ENCODE peak calls at places on chromosomes 4 and X, in eight cellular contexts. D is hepatocyte, C is IMR-90, L is stomach, A is body of pancreas, U is AG04449, Z is cardiac muscle cell, V is GM12865. W is an unnamed sample.

GRCh38 chrX:129239371-129239770 is 283.9 kb downstream of the SMARCA1 start:
- DNase-seq in D (no peak), C (peak), L (no peak), A (no peak), U (no peak), Z (no peak), V (no peak), W (no peak)

GRCh38 chr4:15894923-15895411 is 43.6 kb downstream of the FGFBP1 start:
- DNase-seq in D (no peak), C (peak), L (no peak), A (no peak), U (no peak), Z (no peak), V (no peak), W (no peak)

GRCh38 chr4:83772680-83773079 is 236.8 kb downstream of the GPAT3 start:
- DNase-seq in D (no peak), C (peak), L (no peak), A (no peak), U (no peak), Z (no peak), V (no peak), W (no peak)

GRCh38 chr4:891747-892146 is 40.4 kb downstream of the GAK start:
- DNase-seq in D (no peak), C (no peak), L (no peak), A (no peak), U (no peak), Z (peak), V (peak), W (no peak)

GRCh38 chrX:127085939-127086338 is 266.4 kb downstream of the PRR32 start:
- DNase-seq in D (no peak), C (no peak), L (no peak), A (no peak), U (no peak), Z (no peak), V (no peak), W (no peak)

GRCh38 chr4:127982445-127982844 is 17.2 kb downstream of the ABHD18 start:
- DNase-seq in D (no peak), C (no peak), L (no peak), A (no peak), U (no peak), Z (no peak), V (no peak), W (no peak)

GRCh38 chr4:110614173-110614948 is 8.5 kb downstream of the PITX2 start:
- DNase-seq in D (no peak), C (no peak), L (no peak), A (no peak), U (no peak), Z (no peak), V (no peak), W (no peak)

GRCh38 chrX:110310896-110311295 is 7.0 kb downstream of the AMMECR1 start:
- DNase-seq in D (peak), C (no peak), L (no peak), A (no peak), U (no peak), Z (no peak), V (peak), W (no peak)

GRCh38 chr4:89137695-89138094 is 26.4 kb downstream of the TIGD2 start:
- DNase-seq in D (no peak), C (no peak), L (no peak), A (no peak), U (no peak), Z (no peak), V (no peak), W (no peak)

GRCh38 chrX:14697453-14697852 is 168.1 kb downstream of the GLRA2 start:
- DNase-seq in D (peak), C (no peak), L (peak), A (peak), U (no peak), Z (peak), V (peak), W (peak)

GRCh38 chrX:148659481-148659880 is 159.1 kb downstream of the AFF2 start:
- DNase-seq in D (no peak), C (no peak), L (no peak), A (no peak), U (no peak), Z (no peak), V (no peak), W (no peak)

GRCh38 chr4:110305455-110305854 is 107.0 kb upstream of the ELOVL6 start:
- DNase-seq in D (no peak), C (no peak), L (no peak), A (no peak), U (no peak), Z (no peak), V (no peak), W (no peak)

GRCh38 chr4:99845708-99846469 is 29.3 kb downstream of the DAPP1 start:
- DNase-seq in D (no peak), C (no peak), L (no peak), A (no peak), U (no peak), Z (no peak), V (peak), W (no peak)

GRCh38 chr4:23438764-23439163 is 451.1 kb downstream of the PPARGC1A start:
- DNase-seq in D (no peak), C (no peak), L (no peak), A (no peak), U (no peak), Z (no peak), V (no peak), W (no peak)

GRCh38 chrX:44536198-44536597 is 6.5 kb downstream of the FUNDC1 start:
- DNase-seq in D (no peak), C (no peak), L (no peak), A (no peak), U (no peak), Z (no peak), V (no peak), W (no peak)

GRCh38 chr4:30537462-30537861 is 182.7 kb upstream of the PCDH7 start:
- DNase-seq in D (peak), C (peak), L (no peak), A (no peak), U (no peak), Z (no peak), V (no peak), W (peak)

GRCh38 chr4:178198691-178199090 is 756.5 kb upstream of the AGA start:
- DNase-seq in D (no peak), C (peak), L (no peak), A (no peak), U (no peak), Z (peak), V (no peak), W (no peak)

GRCh38 chr4:122450847-122451246 is 5.7 kb downstream of the IL2 start:
- DNase-seq in D (peak), C (peak), L (no peak), A (no peak), U (peak), Z (peak), V (peak), W (peak)

GRCh38 chr4:53055274-53055673 is 193.2 kb downstream of the RASL11B start:
- DNase-seq in D (peak), C (peak), L (no peak), A (no peak), U (peak), Z (no peak), V (no peak), W (peak)

GRCh38 chrX:130994671-130995070 is 63.5 kb upstream of the ARHGAP36 start:
- DNase-seq in D (peak), C (peak), L (no peak), A (peak), U (no peak), Z (peak), V (peak), W (no peak)

GRCh38 chr4:40369437-40370278 is 34.5 kb downstream of the CHRNA9 start:
- DNase-seq in D (peak), C (no peak), L (no peak), A (no peak), U (no peak), Z (no peak), V (peak), W (no peak)

GRCh38 chr4:143616771-143617170 is 83.7 kb downstream of the FREM3 start:
- DNase-seq in D (no peak), C (no peak), L (no peak), A (no peak), U (no peak), Z (no peak), V (peak), W (peak)

GRCh38 chr4:40908702-40909362 is 159.1 kb downstream of the NSUN7 start:
- DNase-seq in D (peak), C (peak), L (peak), A (peak), U (peak), Z (peak), V (peak), W (peak)

GRCh38 chrX:1421433-1422134 is 29.7 kb upstream of the SLC25A6 start:
- DNase-seq in D (no peak), C (no peak), L (no peak), A (no peak), U (no peak), Z (no peak), V (no peak), W (no peak)

GRCh38 chr4:21596521-21596920 is 352.1 kb downstream of the KCNIP4 start:
- DNase-seq in D (peak), C (no peak), L (no peak), A (no peak), U (no peak), Z (no peak), V (no peak), W (no peak)

GRCh38 chr4:80492761-80493160 is 157.2 kb downstream of the CFAP299 start:
- DNase-seq in D (peak), C (no peak), L (peak), A (no peak), U (no peak), Z (no peak), V (peak), W (no peak)

GRCh38 chr4:101230806-101231426 is 116.4 kb downstream of the PPP3CA start:
- DNase-seq in D (no peak), C (peak), L (no peak), A (no peak), U (no peak), Z (no peak), V (no peak), W (no peak)

GRCh38 chrX:16278927-16279326 is 111.6 kb downstream of the MAGEB17 start:
- DNase-seq in D (no peak), C (no peak), L (peak), A (no peak), U (no peak), Z (no peak), V (peak), W (no peak)

GRCh38 chr4:3111461-3111860 is 37.0 kb downstream of the HTT start:
- DNase-seq in D (peak), C (peak), L (no peak), A (no peak), U (no peak), Z (no peak), V (no peak), W (no peak)

GRCh38 chr4:184477201-184477999 is 3.0 kb upstream of the IRF2 start:
- DNase-seq in D (peak), C (no peak), L (no peak), A (no peak), U (no peak), Z (no peak), V (no peak), W (no peak)

GRCh38 chrX:155132110-155132509 is 60.8 kb downstream of the BRCC3 start:
- DNase-seq in D (no peak), C (no peak), L (no peak), A (no peak), U (no peak), Z (no peak), V (no peak), W (no peak)
- H3K4me3 ChIP-seq in D (no peak), C (no peak), L (no peak), A (no peak), U (no peak), Z (no peak), V (no peak), W (no peak)

GRCh38 chr4:72886602-72887001 is 182.9 kb downstream of the COX18 start:
- DNase-seq in D (no peak), C (no peak), L (no peak), A (no peak), U (no peak), Z (peak), V (no peak), W (no peak)
- TF ChIP-seq CTCF in D (peak), C (peak), L (no peak), A (no peak), U (no peak), Z (peak), V (no peak), W (no peak)

GRCh38 chr4:103718993-103719319 is 829 bp downstream of the TACR3 start:
- DNase-seq in D (peak), C (no peak), L (no peak), A (no peak), U (no peak), Z (peak), V (no peak), W (no peak)

GRCh38 chr4:103720661-103721060 is 876 bp upstream of the TACR3 start:
- DNase-seq in D (no peak), C (no peak), L (no peak), A (no peak), U (no peak), Z (no peak), V (no peak), W (no peak)

GRCh38 chr4:103721251-103721650 is 1.5 kb upstream of the TACR3 start:
- DNase-seq in D (no peak), C (no peak), L (no peak), A (no peak), U (no peak), Z (no peak), V (no peak), W (no peak)

DNA sequence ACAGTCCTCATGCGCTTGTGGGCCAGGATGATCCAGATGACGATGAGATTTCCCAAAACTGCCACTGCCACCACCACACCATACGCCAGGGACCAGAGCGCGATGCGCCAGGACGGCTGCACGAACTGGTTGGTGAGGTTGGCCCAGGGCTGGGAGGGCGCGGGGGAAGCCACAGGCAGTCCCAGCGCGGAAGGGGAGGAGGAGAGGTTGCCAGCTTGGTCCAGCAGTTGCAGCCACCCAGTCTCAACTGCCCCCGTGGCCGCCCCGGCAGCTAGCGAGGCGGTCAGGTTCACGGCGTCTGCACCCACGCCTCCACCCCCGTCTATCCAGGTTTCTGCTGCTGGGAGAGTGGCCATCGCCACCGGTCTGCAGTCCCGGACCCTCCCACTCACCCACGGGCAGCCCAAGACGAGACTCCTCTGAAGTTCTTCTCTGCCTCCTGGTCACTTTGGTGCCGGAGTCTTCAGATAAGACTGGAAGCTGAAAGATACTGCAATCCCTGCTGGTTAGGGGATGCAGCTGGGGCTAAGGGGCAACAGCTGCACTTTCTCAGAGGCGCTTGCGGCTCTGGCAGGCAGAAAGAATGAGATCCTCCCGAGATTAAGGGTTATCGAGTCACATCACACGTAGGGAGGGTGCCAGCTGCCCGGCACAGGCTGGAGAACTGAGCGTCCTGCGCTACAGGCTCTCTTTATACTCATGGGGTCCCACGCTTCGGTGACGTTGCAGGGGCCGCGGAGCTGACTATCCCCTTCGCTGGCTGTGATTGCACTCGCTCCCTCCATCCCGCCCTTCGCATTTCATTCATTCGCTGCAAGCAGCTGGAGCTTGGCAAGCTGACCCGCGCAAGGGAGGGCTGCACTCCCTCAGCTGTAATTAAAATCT is at the start of gene TACR3:
- DNase-seq in D (peak), C (no peak), L (no peak), A (no peak), U (no peak), Z (peak), V (no peak), W (no peak)
- H3K4me3 ChIP-seq in D (peak), C (no peak), L (peak), A (no peak), U (no peak), Z (peak), V (no peak), W (no peak)

DNA sequence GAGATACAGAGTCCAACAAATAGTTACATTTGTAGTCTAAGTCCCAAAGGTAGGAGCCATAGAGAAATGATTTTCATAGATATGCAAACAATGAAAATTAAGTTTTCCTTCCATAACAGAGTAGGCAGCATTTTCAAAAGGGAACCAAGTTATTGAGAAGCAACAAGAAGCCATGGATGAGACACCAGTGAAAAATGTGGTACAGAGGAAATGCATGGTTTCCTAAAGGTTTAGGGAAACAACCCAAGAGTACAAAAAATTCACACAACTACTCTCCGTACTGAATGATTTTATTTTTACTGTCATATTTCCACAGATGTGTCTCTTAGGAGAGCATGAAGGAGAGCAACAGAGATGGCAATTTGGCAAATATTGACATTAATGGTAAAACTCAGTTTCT is 1408.9 kb upstream of the PCDH7 start:
- DNase-seq in D (no peak), C (peak), L (no peak), A (no peak), U (no peak), Z (no peak), V (no peak), W (no peak)
- TF ChIP-seq CTCF in D (no peak), C (no peak), L (no peak), A (no peak), U (no peak), Z (no peak), V (no peak), W (no peak)

GRCh38 chrX:10014462-10015373 is 47.6 kb downstream of the CLDN34 start:
- DNase-seq in D (peak), C (peak), L (peak), A (peak), U (no peak), Z (peak), V (peak), W (no peak)
- H3K4me3 ChIP-seq in D (peak), C (peak), L (peak), A (peak), U (peak), Z (peak), V (peak), W (peak)

DNA sequence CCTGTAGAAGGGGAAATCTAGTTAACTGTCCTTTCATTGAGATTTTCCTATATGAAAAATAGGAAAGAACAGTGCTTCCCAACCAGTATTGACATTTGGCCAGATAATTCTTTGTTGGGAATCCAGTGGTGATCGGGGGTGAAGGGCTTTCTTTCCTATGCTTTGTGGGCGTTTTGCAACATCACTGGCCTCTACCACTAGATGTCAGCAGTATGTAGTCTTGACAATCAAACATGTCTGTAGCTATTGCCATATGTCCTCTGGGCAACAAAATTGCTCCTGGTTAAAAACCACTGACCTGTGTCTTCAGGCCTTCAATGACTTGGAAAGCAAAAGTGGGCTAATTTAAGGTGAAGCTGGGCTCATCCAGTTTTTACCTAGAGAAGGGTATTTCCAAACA is 658.5 kb downstream of the DACH2 start:
- DNase-seq in D (peak), C (peak), L (no peak), A (no peak), U (no peak), Z (peak), V (peak), W (no peak)
- TF ChIP-seq CTCF in D (peak), C (peak), L (no peak), A (peak), U (no peak), Z (no peak), V (peak), W (peak)

GRCh38 chrX:53437211-53437610 is 3.0 kb upstream of the HSD17B10 start:
- DNase-seq in D (no peak), C (no peak), L (no peak), A (no peak), U (no peak), Z (no peak), V (no peak), W (no peak)
- H3K4me3 ChIP-seq in D (no peak), C (no peak), L (no peak), A (no peak), U (no peak), Z (no peak), V (no peak), W (no peak)

DNA sequence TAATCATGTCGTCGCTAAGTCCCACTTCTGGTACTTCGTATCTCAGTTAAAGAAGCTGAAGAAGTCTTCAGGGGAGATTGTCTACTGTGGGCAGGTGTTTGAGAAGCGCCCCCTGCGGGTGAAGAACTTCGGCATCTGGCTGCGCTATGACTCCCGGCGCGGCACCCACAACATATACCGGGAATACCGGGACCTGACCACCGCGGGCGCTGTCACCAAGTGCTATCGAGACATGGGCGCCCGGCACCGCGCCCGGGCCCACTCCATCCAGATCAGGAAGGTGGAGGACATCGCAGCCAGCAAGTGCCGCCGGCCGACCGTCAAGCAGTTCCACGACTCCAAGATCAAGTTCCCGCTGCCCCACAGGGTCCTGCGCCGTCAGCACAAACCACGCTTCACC is 11.3 kb downstream of the PNCK start:
- DNase-seq in D (peak), C (peak), L (peak), A (peak), U (no peak), Z (peak), V (peak), W (no peak)
- TF ChIP-seq CTCF in D (peak), C (peak), L (no peak), A (peak), U (no peak), Z (peak), V (peak), W (peak)

GRCh38 chrX:91435465-91435864 is 826 bp downstream of the PABPC5 start:
- DNase-seq in D (peak), C (no peak), L (no peak), A (no peak), U (no peak), Z (no peak), V (no peak), W (no peak)

DNA sequence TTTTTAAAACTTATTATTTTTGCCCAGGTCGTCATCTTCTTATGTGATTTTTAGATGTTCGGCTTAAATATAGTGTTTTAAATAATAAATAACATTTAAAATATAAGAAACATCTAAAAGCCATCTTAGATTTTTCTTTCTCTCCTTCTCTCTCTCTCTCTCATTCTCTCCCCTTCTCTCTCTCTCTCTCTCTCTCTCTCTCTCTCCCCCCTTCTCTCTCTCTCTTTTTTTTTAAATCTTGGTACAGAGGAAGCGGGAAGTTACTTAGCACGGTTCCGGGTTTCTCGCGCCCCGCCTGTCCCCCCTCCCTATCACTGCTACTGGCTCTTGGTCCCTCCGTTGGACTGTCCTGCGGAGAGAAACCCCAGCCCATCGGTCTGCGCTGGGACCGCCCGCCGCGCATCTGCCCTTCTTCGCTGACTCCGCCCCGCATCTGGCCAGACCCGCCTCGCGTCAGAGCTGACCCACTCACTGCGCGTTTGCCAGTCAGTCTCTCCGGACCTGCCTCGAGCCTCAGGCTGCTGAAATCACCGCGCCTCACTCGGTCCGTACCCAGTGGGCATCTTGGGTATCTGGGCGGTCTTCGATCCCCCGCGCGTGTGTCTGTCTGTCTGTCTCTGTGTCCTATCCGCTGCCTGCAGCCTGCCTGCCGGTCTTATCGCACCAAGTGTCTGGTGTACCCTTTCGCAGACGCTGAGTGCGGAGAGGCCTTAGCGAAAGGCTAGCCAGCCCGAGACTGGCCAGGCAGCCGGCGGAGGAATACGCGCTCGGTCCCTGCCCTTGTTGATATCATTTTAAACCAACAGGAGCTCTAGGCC is at the start of gene PABPC5:
- DNase-seq in D (peak), C (peak), L (peak), A (peak), U (peak), Z (peak), V (no peak), W (no peak)
- H3K4me3 ChIP-seq in D (peak), C (peak), L (peak), A (no peak), U (peak), Z (peak), V (no peak), W (peak)